ENCODE peak calls at places on chromosomes 11 and 22, in four cellular contexts. One of them, this sample, is unnamed. For H3K4me1 and H3K9me3, the result is how much of the 10 kb centered on the place peaks cover.

GRCh38 chr22:27876684-27877083 is 42.4 kb downstream of the PITPNB start:
- DNase-seq in H9: no peak
- DNase-seq in cardiac muscle cell: no peak
- DNase-seq in uterus: no peak
- DNase-seq in this sample: no peak

GRCh38 chr11:117866526-117866925 is 9.9 kb downstream of the FXYD6 start:
- DNase-seq in cardiac muscle cell: no peak
- DNase-seq in uterus: no peak
- DNase-seq in H9: no peak
- DNase-seq in this sample: no peak

GRCh38 chr11:657691-658126 is 20.6 kb downstream of the DRD4 start:
- DNase-seq in cardiac muscle cell: no peak
- DNase-seq in H9: no peak
- DNase-seq in uterus: no peak
- DNase-seq in this sample: no peak

GRCh38 chr11:65308281-65308891 is 6.3 kb upstream of the CDC42EP2 start:
- DNase-seq in uterus: no peak
- DNase-seq in H9: no peak
- DNase-seq in cardiac muscle cell: no peak
- DNase-seq in this sample: no peak

GRCh38 chr11:44634401-44635281 is 69.2 kb downstream of the CD82 start:
- DNase-seq in H9: peak
- DNase-seq in uterus: peak
- DNase-seq in cardiac muscle cell: peak
- DNase-seq in this sample: no peak

GRCh38 chr11:14234446-14234845 is 124.5 kb downstream of the RRAS2 start:
- DNase-seq in uterus: no peak
- DNase-seq in cardiac muscle cell: no peak
- DNase-seq in H9: no peak
- DNase-seq in this sample: no peak

GRCh38 chr22:24146190-24146616 is 35.1 kb upstream of the SUSD2 start:
- DNase-seq in cardiac muscle cell: peak
- DNase-seq in uterus: peak
- DNase-seq in H9: peak
- DNase-seq in this sample: no peak

GRCh38 chr11:120172921-120173705 is 35.2 kb upstream of the TRIM29 start:
- DNase-seq in cardiac muscle cell: no peak
- DNase-seq in H9: no peak
- DNase-seq in uterus: no peak
- DNase-seq in this sample: no peak

GRCh38 chr11:117839936-117840813 is 15.6 kb upstream of the FXYD2 start:
- DNase-seq in H9: peak
- DNase-seq in uterus: no peak
- DNase-seq in cardiac muscle cell: no peak
- DNase-seq in this sample: no peak

GRCh38 chr11:119415966-119416365 is 7.0 kb downstream of the THY1 start:
- DNase-seq in cardiac muscle cell: no peak
- DNase-seq in uterus: no peak
- DNase-seq in H9: no peak
- DNase-seq in this sample: no peak

GRCh38 chr11:62508336-62509058 is 38.1 kb downstream of the AHNAK start:
- DNase-seq in uterus: peak
- DNase-seq in cardiac muscle cell: peak
- DNase-seq in H9: peak
- DNase-seq in this sample: peak
- TF ChIP-seq CTCF in uterus: peak
- TF ChIP-seq CTCF in cardiac muscle cell: peak
- TF ChIP-seq CTCF in H9: peak
- TF ChIP-seq CTCF in this sample: peak

GRCh38 chr22:49907807-49908206 is 10.4 kb downstream of the ALG12 start:
- DNase-seq in H9: no peak
- DNase-seq in cardiac muscle cell: no peak
- DNase-seq in uterus: no peak
- DNase-seq in this sample: no peak
- H3K4me1 ChIP-seq in H9: under half
- H3K4me1 ChIP-seq in cardiac muscle cell: under half
- H3K4me1 ChIP-seq in uterus: under half
- H3K4me1 ChIP-seq in this sample: under half

GRCh38 chr11:134120921-134121526 is 52.2 kb downstream of the JAM3 start:
- DNase-seq in uterus: peak
- DNase-seq in H9: no peak
- DNase-seq in cardiac muscle cell: no peak
- DNase-seq in this sample: peak
- H3K9me3 ChIP-seq in uterus: under half
- H3K9me3 ChIP-seq in H9: under half
- H3K9me3 ChIP-seq in cardiac muscle cell: under half
- H3K9me3 ChIP-seq in this sample: under half

GRCh38 chr11:7982582-7983119 is 4.5 kb upstream of the EIF3F start:
- DNase-seq in cardiac muscle cell: no peak
- DNase-seq in H9: no peak
- DNase-seq in uterus: no peak
- DNase-seq in this sample: no peak
- TF ChIP-seq CTCF in cardiac muscle cell: no peak
- TF ChIP-seq CTCF in H9: no peak
- TF ChIP-seq CTCF in uterus: no peak
- TF ChIP-seq CTCF in this sample: no peak

This sample was measured in tibial nerve.